ENCODE peak calls at places on chromosomes 1 and 21, in four cellular contexts. E is tibial nerve, F is MM.1S, H is progenitor cell of endocrine pancreas. K is an unnamed sample.

GRCh38 chr1:214050513-214051401 is 63.0 kb downstream of the PROX1 start:
- DNase-seq in E (no peak), F (no peak), H (no peak), K (no peak)

GRCh38 chr1:53379662-53380002 is 51.8 kb upstream of the LRP8 start:
- DNase-seq in E (no peak), F (no peak), H (no peak), K (no peak)

GRCh38 chr1:234980657-234981396 is 147.8 kb downstream of the TOMM20 start:
- DNase-seq in E (peak; percentile 79), F (peak; percentile 4), H (no peak), K (peak; percentile 70)

GRCh38 chr21:37071561-37072238 is 1.2 kb downstream of the PIGP start:
- DNase-seq in E (peak; percentile 72), F (no peak), H (no peak), K (no peak)

GRCh38 chr1:161721738-161722343 is 497 bp downstream of the FCRLB start:
- DNase-seq in E (no peak), F (no peak), H (no peak), K (no peak)

GRCh38 chr1:61851849-61852692 is 109.8 kb downstream of the PATJ start:
- DNase-seq in E (peak; percentile 73), F (peak; percentile 55), H (no peak), K (no peak)

GRCh38 chr1:100955322-100955721 is 59.4 kb downstream of the SLC30A7 start:
- DNase-seq in E (no peak), F (no peak), H (no peak), K (no peak)

GRCh38 chr1:115557715-115558114 is 84.1 kb upstream of the VANGL1 start:
- DNase-seq in E (no peak), F (no peak), H (no peak), K (no peak)

GRCh38 chr1:101996830-101997485 is at the start of gene OLFM3:
- DNase-seq in E (no peak), F (no peak), H (peak; percentile 70), K (no peak)

GRCh38 chr1:215421772-215422171 is 145.3 kb upstream of the KCTD3 start:
- DNase-seq in E (no peak), F (no peak), H (no peak), K (no peak)

GRCh38 chr1:66637146-66637545 is 103.2 kb downstream of the SGIP1 start:
- DNase-seq in E (no peak), F (no peak), H (no peak), K (no peak)

GRCh38 chr1:29513357-29513756 is 277.0 kb downstream of the PTPRU start:
- DNase-seq in E (no peak), F (peak; percentile 32), H (no peak), K (no peak)

GRCh38 chr1:21773585-21773984 is 9.4 kb downstream of the USP48 start:
- DNase-seq in E (no peak), F (peak; percentile 85), H (no peak), K (no peak)

GRCh38 chr1:243268284-243268653 is 12.4 kb downstream of the SDCCAG8 start:
- DNase-seq in E (no peak), F (no peak), H (no peak), K (no peak)

GRCh38 chr1:23475134-23475628 is 8.8 kb downstream of the ASAP3 start:
- DNase-seq in E (peak; percentile 50), F (no peak), H (no peak), K (no peak)

GRCh38 chr1:94265011-94265422 is 27.6 kb upstream of the ARHGAP29 start:
- DNase-seq in E (no peak), F (no peak), H (no peak), K (no peak)

GRCh38 chr21:44427241-44428120 is 27.8 kb upstream of the LRRC3 start:
- DNase-seq in E (no peak), F (no peak), H (peak; percentile 8), K (no peak)

GRCh38 chr21:42047821-42048613 is 23.1 kb upstream of the UMODL1 start:
- DNase-seq in E (peak; percentile 36), F (peak; percentile 60), H (no peak), K (no peak)

GRCh38 chr1:37720231-37721130 is 28.2 kb downstream of the CDCA8 start:
- DNase-seq in E (no peak), F (no peak), H (no peak), K (no peak)

GRCh38 chr1:246246430-246246829 is 260.6 kb downstream of the SMYD3 start:
- DNase-seq in E (no peak), F (no peak), H (no peak), K (no peak)

GRCh38 chr1:182032251-182032650 is 29.3 kb downstream of the ZNF648 start:
- DNase-seq in E (no peak), F (no peak), H (no peak), K (no peak)

GRCh38 chr21:34022557-34023335 is 50.6 kb upstream of the MRPS6 start:
- DNase-seq in E (no peak), F (no peak), H (no peak), K (no peak)

GRCh38 chr21:35994605-35995004 is 65.7 kb downstream of the SETD4 start:
- DNase-seq in E (no peak), F (no peak), H (no peak), K (no peak)

DNA sequence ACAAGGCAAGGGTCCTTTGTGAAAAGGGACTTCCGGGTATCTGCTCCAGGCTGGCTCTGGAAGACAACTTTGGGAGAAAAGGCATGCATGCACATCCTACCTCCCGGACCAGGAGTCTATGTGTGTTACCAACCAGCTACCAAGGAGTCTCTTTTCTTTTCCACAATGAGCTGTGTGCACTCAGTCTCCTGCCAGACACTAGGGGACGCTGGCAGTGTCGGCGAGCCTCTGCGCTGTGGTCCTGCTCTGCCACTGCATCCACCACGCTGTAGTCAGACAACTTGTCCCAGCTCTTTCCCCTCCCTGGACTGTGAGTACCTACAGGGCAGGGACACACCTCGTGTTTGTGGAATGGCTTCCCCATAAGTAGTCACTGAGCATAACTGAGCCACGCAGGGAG is 5.1 kb upstream of the SSR2 start:
- DNase-seq in E (no peak), F (no peak), H (peak; percentile 47), K (no peak)
- TF ChIP-seq CTCF in E (peak; percentile 17), F (peak; percentile 42), H (peak; percentile 76), K (no peak)

GRCh38 chr1:45647248-45648021 is 23.6 kb upstream of the CCDC17 start:
- DNase-seq in E (no peak), F (no peak), H (no peak), K (no peak)

GRCh38 chr1:45643978-45644377 is 20.1 kb upstream of the CCDC17 start:
- DNase-seq in E (no peak), F (peak; percentile 50), H (no peak), K (no peak)

GRCh38 chr1:45644661-45645060 is 20.8 kb upstream of the CCDC17 start:
- DNase-seq in E (no peak), F (no peak), H (no peak), K (no peak)

GRCh38 chr1:45640293-45640692 is 16.4 kb upstream of the CCDC17 start:
- DNase-seq in E (no peak), F (no peak), H (no peak), K (no peak)

GRCh38 chr1:45643341-45643740 is 19.5 kb upstream of the CCDC17 start:
- DNase-seq in E (no peak), F (no peak), H (no peak), K (no peak)
- TF ChIP-seq CTCF in E (no peak), F (no peak), H (no peak), K (no peak)

DNA sequence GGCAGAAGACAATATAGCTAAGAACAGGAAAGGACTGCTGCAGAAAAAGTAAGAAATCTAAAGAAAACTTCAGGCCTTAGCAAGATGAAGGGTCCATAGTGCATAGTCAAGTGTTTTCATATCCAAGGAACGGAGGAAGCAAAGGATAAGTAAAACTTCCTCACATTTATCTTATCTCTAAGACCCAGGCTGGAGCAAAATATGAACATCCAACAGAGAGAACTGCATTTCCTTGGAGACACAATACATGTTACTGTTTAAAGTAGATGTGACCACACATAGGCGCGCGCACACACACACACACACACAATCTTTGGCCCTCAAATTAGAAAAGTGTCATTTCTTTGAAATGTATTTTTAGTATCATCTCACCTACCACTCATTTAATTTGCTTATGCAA is 66.7 kb downstream of the TTLL7 start:
- DNase-seq in E (no peak), F (no peak), H (no peak), K (no peak)
- TF ChIP-seq CTCF in E (no peak), F (no peak), H (no peak), K (no peak)

GRCh38 chr1:203528098-203528497 is 34.1 kb downstream of the OPTC start:
- DNase-seq in E (no peak), F (no peak), H (no peak), K (no peak)
- TF ChIP-seq CTCF in E (no peak), F (no peak), H (no peak), K (no peak)

K was measured in omental fat pad.